ENCODE peak calls at places on chromosomes 4 and X, in seven cellular contexts. O is neural crest cell, S is mammary epithelial cell, K is ELR, R is caudate nucleus, V is activated gamma-delta T cell treated with Interleukin-2 at 50 U/mL for 16 hours, F is brain pericyte. L is an unnamed sample.

GRCh38 chrX:139304471-139304870 is 226.1 kb upstream of the F9 start:
- DNase-seq in O (no peak), S (peak; percentile 1), K (no peak), R (no peak), V (no peak), F (no peak), L (no peak)

GRCh38 chr4:152640058-152640921 is 39.5 kb downstream of the TMEM154 start:
- DNase-seq in O (no peak), S (no peak), K (peak; percentile 46), R (no peak), V (no peak), F (no peak), L (peak; percentile 38)

GRCh38 chr4:6926681-6927478 is 17.3 kb downstream of the TBC1D14 start:
- DNase-seq in O (no peak), S (no peak), K (no peak), R (no peak), V (peak; percentile 45), F (no peak), L (no peak)

GRCh38 chr4:24322986-24323385 is 261.4 kb downstream of the DHX15 start:
- DNase-seq in O (no peak), S (no peak), K (no peak), R (no peak), V (no peak), F (no peak), L (peak; percentile 16)

GRCh38 chr4:6423575-6423974 is 48.8 kb downstream of the PPP2R2C start:
- DNase-seq in O (no peak), S (no peak), K (no peak), R (no peak), V (no peak), F (no peak), L (no peak)

GRCh38 chr4:52126946-52127345 is 75.8 kb downstream of the SPATA18 start:
- DNase-seq in O (no peak), S (peak; percentile 55), K (peak; percentile 3), R (no peak), V (no peak), F (peak; percentile 10), L (peak; percentile 59)

GRCh38 chrX:15072259-15072658 is 197.6 kb downstream of the ASB9 start:
- DNase-seq in O (no peak), S (no peak), K (no peak), R (no peak), V (no peak), F (no peak), L (no peak)

GRCh38 chr4:2301806-2302205 is 39.9 kb upstream of the MXD4 start:
- DNase-seq in O (no peak), S (no peak), K (no peak), R (no peak), V (no peak), F (no peak), L (no peak)

GRCh38 chr4:123871351-123871750 is 474.8 kb downstream of the SPRY1 start:
- DNase-seq in O (no peak), S (no peak), K (no peak), R (no peak), V (no peak), F (no peak), L (no peak)

GRCh38 chr4:1793940-1794808 is 1.1 kb downstream of the FGFR3 start:
- DNase-seq in O (no peak), S (peak; percentile 26), K (no peak), R (no peak), V (no peak), F (no peak), L (peak; percentile 13)

GRCh38 chr4:143626134-143626859 is 74.2 kb downstream of the FREM3 start:
- DNase-seq in O (no peak), S (no peak), K (no peak), R (no peak), V (no peak), F (peak; percentile 17), L (no peak)

GRCh38 chr4:147546341-147546740 is 65.4 kb downstream of the EDNRA start:
- DNase-seq in O (no peak), S (peak; percentile 84), K (peak; percentile 94), R (no peak), V (no peak), F (peak; percentile 78), L (peak; percentile 81)

GRCh38 chr4:165204462-165204830 is 2.9 kb upstream of the KLHL2 start:
- DNase-seq in O (no peak), S (peak; percentile 41), K (peak; percentile 60), R (no peak), V (no peak), F (no peak), L (peak; percentile 60)

GRCh38 chrX:31459361-31459760 is 387.5 kb upstream of the FTHL17 start:
- DNase-seq in O (no peak), S (no peak), K (peak; percentile 45), R (no peak), V (no peak), F (no peak), L (peak; percentile 11)

GRCh38 chr4:78185117-78185516 is 128.0 kb downstream of the FRAS1 start:
- DNase-seq in O (no peak), S (no peak), K (no peak), R (no peak), V (no peak), F (no peak), L (no peak)

GRCh38 chr4:69800599-69800998 is 40.2 kb upstream of the SULT1B1 start:
- DNase-seq in O (no peak), S (peak; percentile 9), K (peak; percentile 1), R (no peak), V (no peak), F (no peak), L (peak; percentile 19)

GRCh38 chr4:2071912-2072867 is 13.1 kb downstream of the NAT8L start:
- DNase-seq in O (peak; percentile 53), S (no peak), K (no peak), R (no peak), V (no peak), F (no peak), L (no peak)

GRCh38 chrX:1600406-1601050 is 9.1 kb downstream of the AKAP17A start:
- DNase-seq in O (no peak), S (no peak), K (no peak), R (no peak), V (no peak), F (no peak), L (no peak)

GRCh38 chr4:78057135-78057599 is at the start of gene FRAS1:
- DNase-seq in O (peak; percentile 56), S (peak; percentile 27), K (peak; percentile 24), R (peak; percentile 14), V (peak; percentile 9), F (no peak), L (no peak)

GRCh38 chr4:1381181-1381621 is 25.0 kb downstream of the NKX1-1 start:
- DNase-seq in O (no peak), S (no peak), K (no peak), R (no peak), V (no peak), F (no peak), L (no peak)

GRCh38 chrX:19566359-19567141 is 51.2 kb upstream of the MAP3K15 start:
- DNase-seq in O (no peak), S (no peak), K (peak; percentile 48), R (no peak), V (no peak), F (no peak), L (no peak)

GRCh38 chrX:120269379-120270035 is 18.9 kb downstream of the ZBTB33 start:
- DNase-seq in O (no peak), S (peak; percentile 71), K (no peak), R (no peak), V (no peak), F (no peak), L (peak; percentile 69)

GRCh38 chr4:45043916-45044315 is 317.6 kb upstream of the GNPDA2 start:
- DNase-seq in O (no peak), S (no peak), K (no peak), R (no peak), V (no peak), F (no peak), L (no peak)

GRCh38 chr4:98318521-98318920 is 57.3 kb downstream of the RAP1GDS1 start:
- DNase-seq in O (no peak), S (peak; percentile 75), K (peak; percentile 14), R (no peak), V (no peak), F (no peak), L (peak; percentile 39)